ENCODE peak calls at places on chromosome 18, in four cellular contexts. U is NT2/D1, V is astrocyte of the spinal cord, Y is left ventricle myocardium superior. G is an unnamed sample.

GRCh38 chr18:12890500-12890899 is 6.5 kb upstream of the PTPN2 start:
- DNase-seq in V (no peak), U (no peak), Y (no peak), G (no peak)

GRCh38 chr18:23053756-23054457 is 81.4 kb upstream of the CABLES1 start:
- DNase-seq in V (peak), U (peak), Y (no peak), G (no peak)

GRCh38 chr18:30132959-30133358 is 909.6 kb downstream of the DSC3 start:
- DNase-seq in U (no peak), Y (no peak), V (no peak), G (no peak)

GRCh38 chr18:53458944-53459580 is 765.4 kb downstream of the MBD2 start:
- DNase-seq in U (no peak), Y (peak), V (peak), G (no peak)

GRCh38 chr18:67117804-67118203 is 398.7 kb downstream of the DSEL start:
- DNase-seq in V (peak), U (no peak), Y (no peak), G (no peak)

GRCh38 chr18:49565656-49566055 is 3.8 kb downstream of the LIPG start:
- DNase-seq in U (no peak), Y (peak), V (peak), G (no peak)

GRCh38 chr18:11726556-11726955 is 37.5 kb downstream of the GNAL start:
- DNase-seq in V (no peak), U (no peak), Y (no peak), G (no peak)

GRCh38 chr18:5097116-5097703 is 99.8 kb downstream of the AKAIN1 start:
- DNase-seq in U (no peak), V (no peak), Y (no peak), G (no peak)

GRCh38 chr18:49640741-49641140 is 78.9 kb downstream of the LIPG start:
- DNase-seq in V (no peak), Y (no peak), U (no peak), G (no peak)

GRCh38 chr18:64073956-64074355 is 74.9 kb downstream of the LINC00305 start:
- DNase-seq in Y (no peak), V (no peak), U (no peak), G (no peak)

GRCh38 chr18:23635283-23636040 is 27.2 kb downstream of the ANKRD29 start:
- DNase-seq in U (no peak), V (no peak), Y (no peak), G (no peak)

GRCh38 chr18:48834421-48835011 is 116.2 kb downstream of the SMAD7 start:
- DNase-seq in Y (peak), U (no peak), V (peak), G (no peak)

GRCh38 chr18:72107647-72108046 is 436.5 kb downstream of the CBLN2 start:
- DNase-seq in V (peak), Y (no peak), U (no peak), G (peak)

GRCh38 chr18:47113796-47114540 is 36.3 kb downstream of the HDHD2 start:
- DNase-seq in U (peak), Y (no peak), V (peak), G (no peak)

GRCh38 chr18:31034541-31034940 is 8.0 kb downstream of the DSC3 start:
- DNase-seq in U (no peak), V (no peak), Y (no peak), G (no peak)

GRCh38 chr18:72727038-72727690 is 140.6 kb downstream of the NETO1 start:
- DNase-seq in Y (peak), U (no peak), V (peak), G (no peak)

GRCh38 chr18:44514766-44515165 is 165.9 kb upstream of the SETBP1 start:
- DNase-seq in V (no peak), U (no peak), Y (no peak), G (no peak)

GRCh38 chr18:74861154-74861553 is 263.5 kb downstream of the ZNF407 start:
- DNase-seq in U (no peak), Y (no peak), V (no peak), G (no peak)

GRCh38 chr18:45255142-45255890 is 360.0 kb upstream of the SLC14A2 start:
- DNase-seq in U (no peak), V (peak), Y (no peak), G (no peak)

GRCh38 chr18:41320090-41320489 is 634.9 kb upstream of the PIK3C3 start:
- DNase-seq in V (no peak), U (no peak), Y (no peak), G (no peak)

GRCh38 chr18:74501386-74501785 is 5.2 kb downstream of the CNDP2 start:
- DNase-seq in V (no peak), Y (no peak), U (no peak), G (no peak)

GRCh38 chr18:64372850-64373249 is 224.0 kb upstream of the LINC00305 start:
- DNase-seq in U (no peak), V (no peak), Y (no peak), G (no peak)

GRCh38 chr18:398866-399637 is 101.4 kb downstream of the COLEC12 start:
- DNase-seq in U (no peak), Y (no peak), V (no peak), G (no peak)

GRCh38 chr18:1585881-1586488 is 681.3 kb downstream of the ADCYAP1 start:
- DNase-seq in U (peak), Y (no peak), V (peak), G (peak)

GRCh38 chr18:52826994-52827393 is 487.0 kb downstream of the DCC start:
- DNase-seq in V (no peak), U (no peak), Y (no peak), G (no peak)

GRCh38 chr18:35588995-35589394 is 7.5 kb downstream of the GALNT1 start:
- DNase-seq in U (no peak), Y (no peak), V (no peak), G (no peak)

GRCh38 chr18:36504928-36505327 is 207.4 kb downstream of the FHOD3 start:
- DNase-seq in U (no peak), V (peak), Y (no peak), G (no peak)

GRCh38 chr18:41887100-41887499 is 67.9 kb upstream of the PIK3C3 start:
- DNase-seq in Y (no peak), V (no peak), U (no peak), G (no peak)

GRCh38 chr18:79518028-79518682 is 122.4 kb downstream of the NFATC1 start:
- DNase-seq in Y (no peak), V (no peak), U (no peak), G (no peak)

G was measured in HAP-1.